ENCODE peak calls at places on chromosomes 4 and X, in four cellular contexts. E, D, R and T are unnamed samples.

GRCh38 chr4:98430708-98431403 is 169.7 kb downstream of the RAP1GDS1 start:
- DNase-seq in E (peak; percentile 88), D (no peak), R (peak; percentile 91), T (no peak)

GRCh38 chr4:105979506-105979905 is 84.2 kb downstream of the NPNT start:
- DNase-seq in E (no peak), D (no peak), R (peak; percentile 36), T (no peak)

GRCh38 chrX:57286507-57287251 is at the start of gene FAAH2:
- DNase-seq in E (no peak), D (no peak), R (no peak), T (no peak)

GRCh38 chrX:15468036-15468435 is 25.1 kb downstream of the PIR start:
- DNase-seq in E (peak; percentile 20), D (peak; percentile 71), R (peak; percentile 78), T (peak; percentile 46)

GRCh38 chr4:74117024-74117534 is 18.1 kb upstream of the CXCL2 start:
- DNase-seq in E (peak; percentile 97), D (peak; percentile 75), R (peak; percentile 98), T (no peak)

GRCh38 chr4:159607824-159608223 is 504.9 kb downstream of the RAPGEF2 start:
- DNase-seq in E (no peak), D (no peak), R (no peak), T (no peak)

GRCh38 chr4:94342713-94343112 is at the start of gene HPGDS:
- DNase-seq in E (no peak), D (no peak), R (no peak), T (no peak)

GRCh38 chr4:185637162-185637875 is 102.0 kb upstream of the PDLIM3 start:
- DNase-seq in E (no peak), D (no peak), R (no peak), T (no peak)

GRCh38 chrX:1853916-1854315 is 239.1 kb downstream of the ASMT start:
- DNase-seq in E (no peak), D (no peak), R (no peak), T (no peak)

GRCh38 chr4:170089274-170089742 is 448 bp downstream of the AADAT start:
- DNase-seq in E (peak; percentile 36), D (no peak), R (peak; percentile 61), T (no peak)

GRCh38 chr4:122612540-122612939 is 8.3 kb downstream of the IL21 start:
- DNase-seq in E (no peak), D (no peak), R (peak; percentile 63), T (no peak)